ENCODE peak calls at places on chromosomes 3 and 15, in four cellular contexts. Q is globus pallidus, M is mucosa of descending colon, Y is activated T-cell treated with anti-CD3 and anti-CD28 coated beads for 48 hours. F is an unnamed sample.

GRCh38 chr3:123320224-123320623 is 118.5 kb downstream of the SEC22A start:
- DNase-seq in Q (no peak), M (no peak), Y (no peak), F (no peak)

GRCh38 chr15:64035525-64035924 is 10.8 kb downstream of the DAPK2 start:
- DNase-seq in Y (no peak), M (no peak), Q (no peak), F (no peak)

GRCh38 chr3:66816110-66816761 is 181.9 kb upstream of the KBTBD8 start:
- DNase-seq in Y (no peak), M (no peak), Q (peak; percentile 73), F (peak; percentile 67)

GRCh38 chr3:66473181-66473580 is 27.6 kb downstream of the LRIG1 start:
- DNase-seq in M (no peak), Q (no peak), Y (no peak), F (no peak)

GRCh38 chr15:101316529-101316928 is 21.5 kb upstream of the SNRPA1 start:
- DNase-seq in M (no peak), Q (no peak), Y (no peak), F (no peak)

GRCh38 chr3:175668300-175668699 is 809.2 kb downstream of the NAALADL2 start:
- DNase-seq in M (no peak), Q (no peak), Y (no peak), F (no peak)

GRCh38 chr3:13325092-13325491 is 95.0 kb downstream of the NUP210 start:
- DNase-seq in M (peak; percentile 12), Y (no peak), Q (no peak), F (no peak)

GRCh38 chr3:122681294-122682015 is 816 bp downstream of the PARP14 start:
- DNase-seq in Q (no peak), M (no peak), Y (no peak), F (no peak)

GRCh38 chr3:188939799-188940198 is 232.0 kb upstream of the TPRG1 start:
- DNase-seq in M (no peak), Y (no peak), Q (no peak), F (no peak)

GRCh38 chr15:98548172-98548971 is 100.0 kb upstream of the IGF1R start:
- DNase-seq in Q (peak; percentile 41), M (peak; percentile 57), Y (peak; percentile 47), F (no peak)

GRCh38 chr15:70494861-70495571 is 268.3 kb downstream of the UACA start:
- DNase-seq in M (no peak), Y (peak; percentile 43), Q (no peak), F (no peak)

GRCh38 chr3:53658613-53659193 is 164.3 kb downstream of the CACNA1D start:
- DNase-seq in M (no peak), Y (no peak), Q (no peak), F (no peak)

GRCh38 chr3:129316121-129317013 is 37.7 kb downstream of the HMCES start:
- DNase-seq in M (peak; percentile 91), Y (peak; percentile 84), Q (peak; percentile 81), F (peak; percentile 74)

GRCh38 chr3:117997201-117998049 is 1037.2 kb downstream of the IGSF11 start:
- DNase-seq in M (peak; percentile 82), Y (peak; percentile 49), Q (peak; percentile 84), F (no peak)

GRCh38 chr15:57384024-57384423 is 7.7 kb downstream of the CGNL1 start:
- DNase-seq in M (no peak), Q (no peak), Y (no peak), F (no peak)

GRCh38 chr15:27989428-27989827 is 109.7 kb downstream of the OCA2 start:
- DNase-seq in Y (no peak), Q (no peak), M (no peak), F (no peak)

GRCh38 chr3:77066829-77067228 is 26.9 kb downstream of the ROBO2 start:
- DNase-seq in Y (no peak), Q (no peak), M (no peak), F (no peak)

GRCh38 chr3:123809597-123809996 is 74.5 kb downstream of the MYLK start:
- DNase-seq in M (no peak), Y (no peak), Q (no peak), F (no peak)

GRCh38 chr3:53092942-53093341 is 37.3 kb downstream of the RFT1 start:
- DNase-seq in M (no peak), Q (no peak), Y (no peak), F (peak; percentile 46)

F was measured in AML-193.